ENCODE peak calls at places on chromosomes 2 and 18, in five cellular contexts. J is NAMALWA, O is cardiac fibroblast, R is fibroblast of mammary gland, I is mesothelial cell of epicardium. Q is an unnamed sample.

GRCh38 chr2:64274399-64275173 is 130.4 kb upstream of the PELI1 start:
- DNase-seq in O (no peak), I (no peak), J (no peak), R (no peak), Q (no peak)

GRCh38 chr2:24423095-24423494 is 62.8 kb upstream of the ITSN2 start:
- DNase-seq in J (no peak), O (no peak), I (no peak), R (no peak), Q (no peak)

GRCh38 chr2:218861645-218862318 is 2.2 kb downstream of the WNT6 start:
- DNase-seq in O (no peak), J (no peak), R (no peak), I (peak), Q (no peak)

GRCh38 chr2:36952748-36953197 is 13.6 kb downstream of the STRN start:
- DNase-seq in R (no peak), J (no peak), I (no peak), O (no peak), Q (no peak)

GRCh38 chr2:199366406-199366805 is 91.3 kb downstream of the SATB2 start:
- DNase-seq in R (no peak), I (no peak), J (no peak), O (no peak), Q (no peak)

GRCh38 chr2:207162319-207162718 is 3.4 kb downstream of the KLF7 start:
- DNase-seq in J (no peak), I (no peak), R (peak), O (peak), Q (no peak)

GRCh38 chr2:232339121-232340081 is 39.1 kb upstream of the ALPP start:
- DNase-seq in I (no peak), O (no peak), R (no peak), J (no peak), Q (no peak)

GRCh38 chr2:14693874-14694273 is 61.4 kb downstream of the LRATD1 start:
- DNase-seq in J (no peak), O (no peak), R (no peak), I (no peak), Q (no peak)

GRCh38 chr2:587371-587960 is 89.7 kb downstream of the TMEM18 start:
- DNase-seq in I (no peak), O (no peak), J (no peak), R (no peak), Q (no peak)

GRCh38 chr2:120204022-120204405 is 19.2 kb downstream of the TMEM185B start:
- DNase-seq in R (no peak), J (peak), O (no peak), I (no peak), Q (no peak)

GRCh38 chr2:64770781-64771334 is 117.1 kb upstream of the SERTAD2 start:
- DNase-seq in I (no peak), J (no peak), R (peak), O (peak), Q (no peak)

GRCh38 chr2:122390406-122390805 is 635.0 kb downstream of the TSN start:
- DNase-seq in J (peak), I (no peak), R (no peak), O (no peak), Q (peak)

GRCh38 chr18:47779381-47779780 is 151.1 kb downstream of the SMAD2 start:
- DNase-seq in I (no peak), O (no peak), R (no peak), J (no peak), Q (no peak)

GRCh38 chr2:46926863-46927262 is 11.3 kb upstream of the MCFD2 start:
- DNase-seq in R (no peak), I (no peak), J (no peak), O (no peak), Q (no peak)

GRCh38 chr2:55887906-55888625 is 35.5 kb downstream of the EFEMP1 start:
- DNase-seq in I (no peak), R (peak), J (no peak), O (peak), Q (peak)

Q was measured in COLO829.